ENCODE peak calls at places on chromosomes 11 and 22, in eight cellular contexts. One of them, this sample, is unnamed.
A peak's percentile ranks its signal among the peaks of the same experiment; 100 is the strongest.

GRCh38 chr11:22304337-22304961 is 33.7 kb upstream of the SLC17A6 start:
- ATAC-seq in T-helper 17 cell: no peak
- ATAC-seq in left lung: peak; percentile 66
- ATAC-seq in aorta: no peak
- ATAC-seq in activated CD4-positive, alpha-beta T cell treated with anti-CD3 and anti-CD28 coated beads for 36 hours: no peak
- ATAC-seq in CD4-positive, CD25-positive, alpha-beta regulatory T cell: no peak
- ATAC-seq in A549: peak; percentile 68
- ATAC-seq in PC-3: no peak
- ATAC-seq in this sample: no peak

GRCh38 chr11:65917434-65918210 is 1.2 kb downstream of the C11orf68 start:
- ATAC-seq in T-helper 17 cell: no peak
- ATAC-seq in left lung: no peak
- ATAC-seq in aorta: no peak
- ATAC-seq in activated CD4-positive, alpha-beta T cell treated with anti-CD3 and anti-CD28 coated beads for 36 hours: no peak
- ATAC-seq in CD4-positive, CD25-positive, alpha-beta regulatory T cell: no peak
- ATAC-seq in A549: no peak
- ATAC-seq in PC-3: no peak
- ATAC-seq in this sample: no peak

GRCh38 chr11:76260296-76260695 is 54.0 kb upstream of the WNT11 start:
- ATAC-seq in T-helper 17 cell: no peak
- ATAC-seq in left lung: no peak
- ATAC-seq in aorta: no peak
- ATAC-seq in activated CD4-positive, alpha-beta T cell treated with anti-CD3 and anti-CD28 coated beads for 36 hours: no peak
- ATAC-seq in CD4-positive, CD25-positive, alpha-beta regulatory T cell: no peak
- ATAC-seq in A549: no peak
- ATAC-seq in PC-3: no peak
- ATAC-seq in this sample: no peak

GRCh38 chr22:50563410-50564160 is 866 bp upstream of the SYCE3 start:
- ATAC-seq in T-helper 17 cell: no peak
- ATAC-seq in left lung: peak; percentile 31
- ATAC-seq in aorta: peak; percentile 10
- ATAC-seq in activated CD4-positive, alpha-beta T cell treated with anti-CD3 and anti-CD28 coated beads for 36 hours: no peak
- ATAC-seq in CD4-positive, CD25-positive, alpha-beta regulatory T cell: no peak
- ATAC-seq in A549: peak; percentile 12
- ATAC-seq in PC-3: peak; percentile 16
- ATAC-seq in this sample: no peak

GRCh38 chr11:102819491-102819890 is 21.5 kb upstream of the MMP1 start:
- ATAC-seq in T-helper 17 cell: no peak
- ATAC-seq in left lung: no peak
- ATAC-seq in aorta: no peak
- ATAC-seq in activated CD4-positive, alpha-beta T cell treated with anti-CD3 and anti-CD28 coated beads for 36 hours: no peak
- ATAC-seq in CD4-positive, CD25-positive, alpha-beta regulatory T cell: no peak
- ATAC-seq in A549: no peak
- ATAC-seq in PC-3: no peak
- ATAC-seq in this sample: no peak

GRCh38 chr11:58573451-58574104 is 2.1 kb downstream of the LPXN start:
- ATAC-seq in T-helper 17 cell: peak; percentile 34
- ATAC-seq in left lung: peak; percentile 1
- ATAC-seq in aorta: no peak
- ATAC-seq in activated CD4-positive, alpha-beta T cell treated with anti-CD3 and anti-CD28 coated beads for 36 hours: peak; percentile 26
- ATAC-seq in CD4-positive, CD25-positive, alpha-beta regulatory T cell: peak; percentile 35
- ATAC-seq in A549: peak; percentile 4
- ATAC-seq in PC-3: peak; percentile 46
- ATAC-seq in this sample: peak; percentile 60

GRCh38 chr11:87299041-87299481 is 261.3 kb downstream of the TMEM135 start:
- ATAC-seq in T-helper 17 cell: no peak
- ATAC-seq in left lung: no peak
- ATAC-seq in aorta: no peak
- ATAC-seq in activated CD4-positive, alpha-beta T cell treated with anti-CD3 and anti-CD28 coated beads for 36 hours: peak; percentile 36
- ATAC-seq in CD4-positive, CD25-positive, alpha-beta regulatory T cell: no peak
- ATAC-seq in A549: no peak
- ATAC-seq in PC-3: no peak
- ATAC-seq in this sample: no peak

GRCh38 chr11:47689480-47689879 is 25.7 kb downstream of the AGBL2 start:
- ATAC-seq in T-helper 17 cell: no peak
- ATAC-seq in left lung: no peak
- ATAC-seq in aorta: no peak
- ATAC-seq in activated CD4-positive, alpha-beta T cell treated with anti-CD3 and anti-CD28 coated beads for 36 hours: no peak
- ATAC-seq in CD4-positive, CD25-positive, alpha-beta regulatory T cell: no peak
- ATAC-seq in A549: no peak
- ATAC-seq in PC-3: no peak
- ATAC-seq in this sample: no peak

GRCh38 chr22:35958334-35958733 is 70.3 kb downstream of the RBFOX2 start:
- ATAC-seq in T-helper 17 cell: no peak
- ATAC-seq in left lung: no peak
- ATAC-seq in aorta: no peak
- ATAC-seq in activated CD4-positive, alpha-beta T cell treated with anti-CD3 and anti-CD28 coated beads for 36 hours: no peak
- ATAC-seq in CD4-positive, CD25-positive, alpha-beta regulatory T cell: no peak
- ATAC-seq in A549: no peak
- ATAC-seq in PC-3: no peak
- ATAC-seq in this sample: no peak

GRCh38 chr11:78277314-78277994 is 88.7 kb downstream of the USP35 start:
- ATAC-seq in T-helper 17 cell: no peak
- ATAC-seq in left lung: peak; percentile 88
- ATAC-seq in aorta: no peak
- ATAC-seq in activated CD4-positive, alpha-beta T cell treated with anti-CD3 and anti-CD28 coated beads for 36 hours: no peak
- ATAC-seq in CD4-positive, CD25-positive, alpha-beta regulatory T cell: no peak
- ATAC-seq in A549: no peak
- ATAC-seq in PC-3: no peak
- ATAC-seq in this sample: no peak

This sample was measured in stimulated activated memory B cell treated with anti-CD40 and anti-IgM and Interleukin-4, amounts not matched to agents 10 μg/mL and 1 μg/mL and 100 μg/mL, for 72 hours.